ENCODE peak calls at places on chromosome 9, in four cellular contexts. O is activated naive CD8-positive, alpha-beta T cell treated with anti-CD3 and anti-CD28 coated beads, Interleukin-2, amount 10 ng/mL, durations not matched to agents 7 days and 5 days; P is midbrain; I is HS-27A. D is an unnamed sample.

GRCh38 chr9:135701067-135701967 is 668 bp upstream of the KCNT1 start:
- DNase-seq in O (no peak), P (no peak), I (no peak), D (no peak)

GRCh38 chr9:84397151-84397728 is 56.7 kb upstream of the SLC28A3 start:
- DNase-seq in P (peak), O (peak), I (peak), D (peak)

GRCh38 chr9:22446950-22447606 is 454 bp downstream of the DMRTA1 start:
- DNase-seq in P (peak), O (peak), I (peak), D (peak)

GRCh38 chr9:79014929-79015699 is 556.7 kb upstream of the TLE4 start:
- DNase-seq in I (no peak), O (no peak), P (no peak), D (no peak)

GRCh38 chr9:137034709-137035506 is 3.0 kb upstream of the FUT7 start:
- DNase-seq in P (peak), I (no peak), O (peak), D (peak)

GRCh38 chr9:88535226-88535931 is 401 bp downstream of the NXNL2 start:
- DNase-seq in I (no peak), P (no peak), O (peak), D (no peak)

GRCh38 chr9:131736440-131736839 is 3.4 kb downstream of the RAPGEF1 start:
- DNase-seq in I (no peak), P (no peak), O (no peak), D (no peak)

GRCh38 chr9:138120511-138121437 is 243.2 kb downstream of the CACNA1B start:
- DNase-seq in O (no peak), P (no peak), I (no peak), D (no peak)

GRCh38 chr9:82295177-82295576 is 306.6 kb downstream of the SPATA31D1 start:
- DNase-seq in P (no peak), O (no peak), I (no peak), D (no peak)

GRCh38 chr9:89522261-89522978 is 24.5 kb upstream of the SEMA4D start:
- DNase-seq in O (peak), P (no peak), I (no peak), D (peak)